ENCODE peak calls at places on chromosomes 4 and X, in four cellular contexts. D is K562, C is A549, S is HepG2. J is an unnamed sample.
A peak's percentile ranks its signal among the peaks of the same experiment; 100 is the strongest.

GRCh38 chrX:40176979-40177430 is 79.2 kb upstream of the BCOR start:
- DNase-seq in D (no peak), C (no peak), S (peak; percentile 50), J (no peak)

GRCh38 chr4:57102050-57102564 is 8.1 kb downstream of the IGFBP7 start:
- DNase-seq in D (no peak), S (peak; percentile 52), C (no peak), J (no peak)

GRCh38 chr4:170580651-170581050 is 490.9 kb upstream of the AADAT start:
- DNase-seq in C (no peak), S (no peak), D (no peak), J (no peak)

GRCh38 chr4:95531141-95531540 is 17.6 kb downstream of the UNC5C start:
- DNase-seq in D (no peak), S (no peak), C (no peak), J (no peak)

GRCh38 chr4:11132478-11132877 is 296.2 kb downstream of the HS3ST1 start:
- DNase-seq in S (no peak), C (no peak), D (no peak), J (no peak)

GRCh38 chr4:52638717-52639116 is 20.4 kb downstream of the USP46 start:
- DNase-seq in C (no peak), S (no peak), D (no peak), J (no peak)

GRCh38 chrX:96405842-96406241 is 278.8 kb upstream of the DIAPH2 start:
- DNase-seq in D (no peak), S (no peak), C (no peak), J (no peak)

GRCh38 chr4:109511414-109511813 is 48.6 kb upstream of the MCUB start:
- DNase-seq in C (no peak), S (no peak), D (no peak), J (no peak)

GRCh38 chr4:2101346-2102044 is 42.4 kb downstream of the NAT8L start:
- DNase-seq in C (no peak), S (no peak), D (no peak), J (no peak)

GRCh38 chr4:2064276-2064991 is 5.3 kb downstream of the NAT8L start:
- DNase-seq in C (no peak), S (no peak), D (peak; percentile 62), J (no peak)

GRCh38 chr4:108811486-108811885 is 48.6 kb upstream of the ETNPPL start:
- DNase-seq in D (no peak), C (no peak), S (no peak), J (no peak)

GRCh38 chrX:123199338-123199737 is 15.3 kb downstream of the GRIA3 start:
- DNase-seq in C (no peak), D (no peak), S (no peak), J (no peak)

GRCh38 chr4:68372588-68372987 is 22.7 kb upstream of the YTHDC1 start:
- DNase-seq in C (no peak), D (no peak), S (no peak), J (no peak)

GRCh38 chr4:11624370-11624769 is 195.7 kb upstream of the HS3ST1 start:
- DNase-seq in S (no peak), D (no peak), C (no peak), J (no peak)

GRCh38 chr4:152535236-152535902 is 523 bp downstream of the FBXW7 start:
- DNase-seq in S (no peak), C (no peak), D (peak; percentile 23), J (no peak)

GRCh38 chr4:118817178-118817930 is 18.6 kb downstream of the SEC24D start:
- DNase-seq in S (no peak), C (no peak), D (no peak), J (no peak)

GRCh38 chr4:183098080-183098722 is 856 bp upstream of the WWC2 start:
- DNase-seq in C (peak; percentile 33), D (peak; percentile 55), S (peak; percentile 47), J (no peak)

GRCh38 chr4:37430718-37431416 is 186.3 kb downstream of the NWD2 start:
- DNase-seq in D (no peak), C (no peak), S (peak; percentile 27), J (no peak)

GRCh38 chrX:39729834-39730670 is 367.7 kb downstream of the BCOR start:
- DNase-seq in S (no peak), D (peak; percentile 71), C (no peak), J (no peak)

GRCh38 chr4:123587983-123588494 is 191.4 kb downstream of the SPRY1 start:
- DNase-seq in C (peak; percentile 64), S (peak; percentile 32), D (peak; percentile 18), J (no peak)

GRCh38 chr4:56531823-56532222 is 26.2 kb downstream of the ARL9 start:
- DNase-seq in D (peak; percentile 57), S (no peak), C (no peak), J (no peak)

GRCh38 chr4:122602277-122603142 is 18.4 kb downstream of the IL21 start:
- DNase-seq in D (peak; percentile 77), S (peak; percentile 36), C (peak; percentile 9), J (no peak)

GRCh38 chr4:55330241-55330640 is 15.8 kb upstream of the SRD5A3 start:
- DNase-seq in C (no peak), D (no peak), S (no peak), J (no peak)

GRCh38 chrX:24146283-24146865 is 3.2 kb upstream of the ZFX start:
- DNase-seq in C (no peak), D (peak; percentile 14), S (no peak), J (no peak)

GRCh38 chr4:52588097-52588496 is 71.0 kb downstream of the USP46 start:
- DNase-seq in C (no peak), S (peak; percentile 33), D (peak; percentile 53), J (no peak)

GRCh38 chr4:16524379-16524778 is 298.1 kb upstream of the TAPT1 start:
- DNase-seq in D (no peak), S (no peak), C (no peak), J (no peak)

GRCh38 chr4:31089815-31090214 is 369.6 kb downstream of the PCDH7 start:
- DNase-seq in S (no peak), D (no peak), C (no peak), J (no peak)

GRCh38 chr4:59728496-59728895 is 1471.6 kb upstream of the ADGRL3 start:
- DNase-seq in S (no peak), C (no peak), D (no peak), J (no peak)

GRCh38 chr4:156999175-156999517 is 27.5 kb upstream of the PDGFC start:
- DNase-seq in D (no peak), C (peak; percentile 27), S (peak; percentile 79), J (no peak)

GRCh38 chr4:32775049-32775448 is 2054.9 kb downstream of the PCDH7 start:
- DNase-seq in S (peak; percentile 59), C (no peak), D (peak; percentile 0), J (no peak)

GRCh38 chrX:69222103-69223090 is 57.1 kb upstream of the PJA1 start:
- DNase-seq in D (peak; percentile 61), S (peak; percentile 31), C (peak; percentile 79), J (no peak)

GRCh38 chr4:6379787-6380745 is 92.3 kb downstream of the PPP2R2C start:
- DNase-seq in D (no peak), C (no peak), S (no peak), J (no peak)

GRCh38 chr4:6377626-6378492 is 94.6 kb downstream of the PPP2R2C start:
- DNase-seq in D (no peak), C (no peak), S (no peak), J (no peak)

GRCh38 chr4:6380746-6381411 is 91.5 kb downstream of the PPP2R2C start:
- DNase-seq in D (no peak), C (no peak), S (no peak), J (no peak)

GRCh38 chr4:6381571-6382123 is 90.8 kb downstream of the PPP2R2C start:
- DNase-seq in S (no peak), D (no peak), C (no peak), J (no peak)

GRCh38 chr4:6378493-6379445 is 93.6 kb downstream of the PPP2R2C start:
- DNase-seq in D (no peak), C (no peak), S (no peak), J (no peak)
- TF ChIP-seq MYC in D (no peak), C (no peak), S (no peak), J (no peak)

GRCh38 chrX:3076416-3076991 is 35.2 kb downstream of the ARSF start:
- DNase-seq in C (no peak), S (no peak), D (no peak), J (no peak)
- TF ChIP-seq SMC3 in C (no peak), S (no peak), D (no peak), J (no peak)

GRCh38 chr4:112325522-112325921 is 28.4 kb downstream of the ALPK1 start:
- DNase-seq in C (no peak), D (no peak), S (no peak), J (no peak)

GRCh38 chr4:112330921-112331320 is 33.8 kb downstream of the ALPK1 start:
- DNase-seq in S (no peak), C (no peak), D (no peak), J (no peak)

GRCh38 chr4:112332398-112332797 is 35.2 kb downstream of the ALPK1 start:
- DNase-seq in S (no peak), D (no peak), C (no peak), J (no peak)

GRCh38 chr4:112327950-112328349 is 30.8 kb downstream of the ALPK1 start:
- DNase-seq in S (peak; percentile 38), C (no peak), D (peak; percentile 37), J (peak; percentile 73)

GRCh38 chr4:112329672-112330372 is 32.7 kb downstream of the ALPK1 start:
- DNase-seq in C (no peak), S (no peak), D (no peak), J (no peak)
- TF ChIP-seq MYC in C (no peak), S (no peak), D (no peak), J (no peak)

DNA sequence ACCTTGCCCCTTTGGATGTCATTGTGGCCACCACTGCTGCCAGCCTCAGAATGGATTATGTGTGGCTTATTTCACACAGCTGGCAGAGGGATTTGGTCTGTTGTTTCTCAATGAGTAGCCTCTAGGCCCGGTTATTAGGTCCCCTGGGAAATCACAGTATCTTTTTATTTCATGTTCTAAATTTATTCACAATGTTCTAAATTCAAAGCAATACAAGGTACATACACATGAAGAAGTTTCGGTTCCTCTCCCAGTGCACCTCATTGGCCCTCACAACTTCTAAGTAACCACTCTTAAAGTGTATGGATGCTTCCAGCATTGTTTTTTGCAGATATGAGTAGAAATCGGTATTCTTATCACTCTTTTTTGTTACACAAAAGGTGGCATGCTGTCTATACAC is 262.7 kb downstream of the RCHY1 start:
- DNase-seq in C (no peak), D (no peak), S (no peak), J (peak; percentile 37)
- TF ChIP-seq SMC3 in C (no peak), D (no peak), S (no peak), J (no peak)

DNA sequence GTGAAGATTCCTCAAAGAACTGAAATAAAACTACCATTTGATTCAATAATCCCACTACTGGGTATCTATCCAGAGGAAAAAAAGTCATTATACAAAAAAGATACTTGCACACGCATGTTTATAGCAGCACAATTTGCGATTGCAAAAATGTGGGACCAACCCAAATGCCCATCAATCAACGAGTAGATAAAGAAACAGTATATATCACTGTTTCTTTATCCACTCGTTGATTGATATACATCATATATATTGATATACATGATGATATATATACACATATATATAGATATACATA is 13.6 kb upstream of the AFP start:
- DNase-seq in S (no peak), C (no peak), D (no peak), J (no peak)
- TF ChIP-seq MYC in S (no peak), C (no peak), D (no peak), J (no peak)